ENCODE peak calls at places on chromosomes 2 and 18, in four cellular contexts. D is endodermal cell; F is naive thymus-derived CD4-positive, alpha-beta T cell; X is SK-N-SH. C is an unnamed sample.

GRCh38 chr2:123993728-123994323 is 31.3 kb upstream of the CNTNAP5 start:
- DNase-seq in D (peak; percentile 82), F (no peak), X (peak; percentile 16), C (no peak)

GRCh38 chr2:230861564-230862255 is 3.0 kb upstream of the ITM2C start:
- DNase-seq in D (peak; percentile 88), F (no peak), X (no peak), C (peak; percentile 14)

GRCh38 chr2:63058149-63058741 is 7.6 kb downstream of the OTX1 start:
- DNase-seq in D (peak; percentile 74), F (no peak), X (peak; percentile 47), C (peak; percentile 31)

GRCh38 chr2:168717790-168718502 is 84.5 kb upstream of the NOSTRIN start:
- DNase-seq in D (no peak), F (no peak), X (no peak), C (no peak)

GRCh38 chr2:152106464-152106863 is 7.6 kb upstream of the CACNB4 start:
- DNase-seq in D (no peak), F (no peak), X (no peak), C (no peak)

GRCh38 chr2:323035-323434 is 35.1 kb upstream of the ALKAL2 start:
- DNase-seq in D (no peak), F (no peak), X (no peak), C (no peak)

GRCh38 chr2:240428245-240428644 is 7.2 kb upstream of the GPC1 start:
- DNase-seq in D (no peak), F (peak; percentile 20), X (no peak), C (no peak)

GRCh38 chr2:29105375-29105774 is 9.8 kb upstream of the CLIP4 start:
- DNase-seq in D (peak; percentile 57), F (no peak), X (no peak), C (no peak)

GRCh38 chr18:63681449-63682381 is 20.0 kb upstream of the SERPINB3 start:
- DNase-seq in D (no peak), F (no peak), X (no peak), C (no peak)

GRCh38 chr2:180508451-180508850 is 472.0 kb upstream of the UBE2E3 start:
- DNase-seq in D (no peak), F (no peak), X (no peak), C (no peak)

GRCh38 chr2:234669611-234670010 is 172.7 kb upstream of the ARL4C start:
- DNase-seq in D (peak; percentile 83), F (no peak), X (no peak), C (no peak)

GRCh38 chr2:58047373-58047674 is 718 bp downstream of the VRK2 start:
- DNase-seq in D (no peak), F (no peak), X (no peak), C (no peak)

GRCh38 chr2:178478442-178479274 is at the start of gene FKBP7:
- DNase-seq in D (peak; percentile 93), F (peak; percentile 79), X (peak; percentile 90), C (peak; percentile 90)

GRCh38 chr2:69948032-69948962 is 13.1 kb downstream of the ASPRV1 start:
- DNase-seq in D (peak; percentile 60), F (no peak), X (peak; percentile 61), C (no peak)

GRCh38 chr2:232482301-232483238 is 5.1 kb downstream of the ECEL1 start:
- DNase-seq in D (peak; percentile 32), F (no peak), X (no peak), C (no peak)

GRCh38 chr2:232484628-232485332 is 2.9 kb downstream of the ECEL1 start:
- DNase-seq in D (peak; percentile 42), F (no peak), X (peak; percentile 14), C (no peak)

GRCh38 chr2:232483923-232484627 is 3.6 kb downstream of the ECEL1 start:
- DNase-seq in D (peak; percentile 28), F (no peak), X (no peak), C (no peak)

GRCh38 chr2:232481322-232482140 is 6.1 kb downstream of the ECEL1 start:
- DNase-seq in D (peak; percentile 36), F (no peak), X (no peak), C (no peak)

GRCh38 chr2:232483296-232483922 is 4.2 kb downstream of the ECEL1 start:
- DNase-seq in D (peak; percentile 45), F (no peak), X (no peak), C (no peak)
- H3K27me3 ChIP-seq in D (peaks cover 58% of the 10 kb centered on the region), F (no peaks in the 10 kb centered on the region), X (peaks cover 18% of the 10 kb centered on the region), C (no peaks in the 10 kb centered on the region)

DNA sequence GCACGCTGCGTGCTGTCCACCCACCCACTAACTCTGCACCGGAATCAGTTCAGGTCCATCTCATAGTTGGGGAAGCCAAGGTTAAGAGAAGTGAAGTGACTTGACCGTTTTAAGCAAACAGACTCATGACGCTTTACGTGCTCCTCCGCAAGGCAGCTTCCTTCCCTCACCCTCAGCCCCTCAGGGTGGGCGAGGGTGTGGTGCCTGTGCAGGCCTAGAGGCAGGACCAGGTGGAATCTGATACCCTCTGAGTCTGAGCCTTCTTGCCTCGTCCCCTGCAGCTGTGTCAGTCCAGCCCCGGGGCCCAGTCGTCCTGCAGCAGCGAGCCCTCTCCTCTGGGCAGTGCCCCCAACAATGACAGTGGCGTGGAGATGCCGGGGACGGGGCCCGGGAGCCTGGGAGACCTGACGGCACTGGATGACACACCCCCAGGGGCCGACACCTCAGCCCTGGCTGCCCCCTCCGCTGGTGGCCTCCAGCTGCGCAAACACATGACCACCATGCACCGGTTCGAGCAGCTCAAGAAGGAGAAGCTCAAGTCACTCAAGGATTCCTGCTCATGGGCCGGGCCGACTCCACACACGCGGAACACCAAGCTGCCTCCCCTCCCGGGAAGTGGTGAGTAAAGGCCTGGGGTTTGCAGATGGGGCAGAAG is 250.5 kb downstream of the GLI2 start:
- DNase-seq in D (no peak), F (no peak), X (peak; percentile 10), C (no peak)
- H3K36me3 ChIP-seq in D (peaks cover 6% of the 10 kb centered on the region), F (no peaks in the 10 kb centered on the region), X (peaks cover 55% of the 10 kb centered on the region), C (no peaks in the 10 kb centered on the region)

DNA sequence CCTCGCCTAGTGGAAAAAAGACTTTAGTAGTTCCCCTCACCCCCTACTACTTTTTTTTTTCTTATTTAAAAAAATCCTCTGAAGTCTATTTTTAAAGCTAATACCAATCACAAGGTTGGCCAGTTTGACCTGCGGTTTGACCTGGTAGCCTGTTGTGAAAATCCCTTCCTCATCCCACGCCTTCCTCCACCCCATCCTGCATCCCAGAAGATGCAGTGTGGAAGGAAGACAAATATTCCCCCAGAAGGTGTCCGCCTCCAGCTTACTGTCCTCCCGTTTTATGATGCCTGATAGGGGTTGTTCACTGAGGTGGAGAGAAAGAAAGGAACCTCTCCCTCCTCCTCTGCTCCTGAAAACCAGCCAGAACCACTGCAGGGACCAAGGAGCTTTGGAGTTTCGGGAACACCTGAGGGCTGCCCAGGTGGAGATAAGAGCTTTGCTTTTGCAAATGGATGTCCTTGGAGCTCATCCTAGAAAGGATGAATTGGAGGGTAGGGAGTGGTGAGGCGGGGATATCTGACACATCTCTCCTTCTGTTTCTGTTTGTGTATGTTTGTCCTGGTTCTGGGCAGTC is 909 bp downstream of the ATP6V1C2 start:
- DNase-seq in D (peak; percentile 52), F (no peak), X (no peak), C (no peak)
- H3K27me3 ChIP-seq in D (peaks cover 93% of the 10 kb centered on the region), F (peaks cover 8% of the 10 kb centered on the region), X (peaks cover 69% of the 10 kb centered on the region), C (peaks cover 12% of the 10 kb centered on the region)

DNA sequence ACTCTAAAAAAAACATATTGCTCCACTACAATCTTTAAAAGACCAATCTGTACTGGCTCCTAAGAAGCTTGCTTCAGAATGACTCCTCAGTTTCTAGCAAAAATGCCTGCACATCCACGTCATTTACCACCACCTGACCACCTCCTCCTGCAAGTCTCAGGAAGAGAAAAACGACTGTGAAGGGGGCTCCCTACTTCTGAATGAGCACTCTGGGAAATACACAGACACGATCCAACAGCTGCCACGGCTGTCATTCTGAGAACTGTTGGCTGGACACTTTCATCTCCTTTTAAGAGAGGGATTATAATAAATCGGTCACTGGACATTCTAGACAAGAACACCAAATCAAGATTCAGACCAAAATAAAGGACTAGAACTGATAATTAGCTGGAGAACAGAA is 21.5 kb downstream of the EPG5 start:
- DNase-seq in D (no peak), F (no peak), X (no peak), C (no peak)
- H3K36me3 ChIP-seq in D (peaks cover 81% of the 10 kb centered on the region), F (peaks cover 26% of the 10 kb centered on the region), X (peaks cover 78% of the 10 kb centered on the region), C (peaks cover 3% of the 10 kb centered on the region)

DNA sequence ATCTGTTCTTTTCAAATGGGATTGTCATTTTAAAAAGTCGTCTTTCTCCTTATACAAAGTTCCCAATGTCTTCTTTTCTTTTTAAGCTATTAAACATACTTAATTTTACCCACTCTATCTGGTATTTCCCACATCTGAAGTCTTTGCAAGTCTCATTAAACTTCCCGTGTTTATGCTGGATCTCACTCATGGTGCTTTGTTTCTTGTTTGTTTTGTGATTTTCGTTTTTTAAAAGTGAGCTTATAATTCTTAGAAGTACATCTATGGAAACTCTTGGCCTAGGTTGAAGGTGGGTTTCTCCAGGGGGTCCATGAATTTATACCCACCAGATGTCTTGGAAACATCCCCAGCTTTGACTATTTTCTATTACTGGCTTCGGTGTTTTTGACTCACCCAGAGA is 208.0 kb downstream of the FAM210A start:
- DNase-seq in D (no peak), F (no peak), X (no peak), C (no peak)
- H3K27me3 ChIP-seq in D (no peaks in the 10 kb centered on the region), F (no peaks in the 10 kb centered on the region), X (no peaks in the 10 kb centered on the region), C (no peaks in the 10 kb centered on the region)

DNA sequence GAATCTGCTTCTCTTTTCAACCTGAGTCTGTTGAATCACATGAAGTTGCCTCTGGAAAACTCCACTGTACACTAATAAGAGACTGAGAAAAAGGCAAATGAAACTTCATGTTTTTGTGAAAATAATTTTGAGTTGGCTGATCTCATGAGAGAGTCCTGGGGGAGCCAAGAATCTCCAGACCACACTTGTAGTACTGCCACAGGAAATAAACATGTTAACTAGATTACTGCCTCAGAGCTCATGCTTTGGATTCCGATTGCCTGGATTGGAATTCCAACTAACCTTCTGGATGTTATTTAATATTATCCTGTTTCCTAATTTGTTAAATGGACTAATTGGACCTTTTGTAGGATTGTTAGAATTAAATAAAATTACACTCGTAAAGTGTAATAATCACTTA is 25.2 kb downstream of the NUP35 start:
- DNase-seq in D (no peak), F (no peak), X (peak; percentile 17), C (no peak)
- H3K36me3 ChIP-seq in D (peaks cover 61% of the 10 kb centered on the region), F (no peaks in the 10 kb centered on the region), X (peaks cover 13% of the 10 kb centered on the region), C (peaks cover 3% of the 10 kb centered on the region)

C was measured in GM06990.